ENCODE peak calls at places on chromosomes 2 and 18, in eight cellular contexts. K is ovary; J is HS-27A; H is chondrocyte; R is glutamatergic neuron; X is stimulated activated CD4-positive, alpha-beta T cell treated with anti-CD3 and anti-CD28 coated beads, Interleukin-2, amount 100 ng/mL, for 24 hours; V is NCI-H82; L is tibial artery. Q is an unnamed sample.

GRCh38 chr2:95158891-95159619 is 593 bp downstream of the ZNF514 start:
- DNase-seq in V (peak; percentile 67), X (peak; percentile 49), K (peak; percentile 70), J (no peak), L (peak; percentile 40), H (no peak), R (peak; percentile 65), Q (peak; percentile 33)

GRCh38 chr2:205056066-205056678 is 510.9 kb downstream of the PARD3B start:
- DNase-seq in J (no peak), K (no peak), L (no peak), R (no peak), X (no peak), H (no peak), V (no peak), Q (no peak)

GRCh38 chr2:181570833-181571661 is 85.9 kb downstream of the CERKL start:
- DNase-seq in H (no peak), R (no peak), L (no peak), V (no peak), J (no peak), X (no peak), K (no peak), Q (no peak)

GRCh38 chr2:54672587-54673456 is 50.6 kb upstream of the EML6 start:
- DNase-seq in L (no peak), X (no peak), H (no peak), R (no peak), V (no peak), J (no peak), K (no peak), Q (peak; percentile 28)

GRCh38 chr2:84970956-84971798 is at the start of gene KCMF1:
- DNase-seq in R (peak; percentile 79), L (peak; percentile 74), V (peak; percentile 86), H (no peak), J (no peak), X (peak; percentile 81), K (peak; percentile 80), Q (peak; percentile 74)

GRCh38 chr2:211766689-211767088 is 771.9 kb downstream of the ERBB4 start:
- DNase-seq in H (no peak), V (no peak), R (no peak), J (no peak), K (no peak), L (no peak), X (no peak), Q (no peak)

GRCh38 chr2:207015901-207016300 is 76.6 kb downstream of the CPO start:
- DNase-seq in K (no peak), R (no peak), V (no peak), X (no peak), J (no peak), L (no peak), H (no peak), Q (no peak)

GRCh38 chr18:62999392-62999791 is 284.1 kb downstream of the PHLPP1 start:
- DNase-seq in J (no peak), V (no peak), R (no peak), H (no peak), K (peak; percentile 80), L (peak; percentile 88), X (no peak), Q (peak; percentile 87)

GRCh38 chr2:174280596-174280995 is 32.3 kb upstream of the OLA1 start:
- DNase-seq in H (no peak), J (no peak), R (no peak), X (no peak), V (no peak), K (no peak), L (no peak), Q (no peak)

Q was measured in adrenal gland.